ENCODE peak calls at places on chromosomes 11 and 22, in five cellular contexts. H is SK-N-SH, I is K562, G is GM12878, M is IMR-90. C is an unnamed sample.

GRCh38 chr11:1829039-1829820 is 5.6 kb upstream of the SYT8 start:
- DNase-seq in H (no peak), I (no peak), G (no peak), M (peak; percentile 43), C (no peak)

GRCh38 chr11:17822021-17822781 is 87.6 kb downstream of the KCNC1 start:
- DNase-seq in H (no peak), I (no peak), G (no peak), M (peak; percentile 82), C (no peak)

GRCh38 chr22:44625981-44626687 is 75.9 kb upstream of the PRR5 start:
- DNase-seq in H (peak; percentile 88), I (peak; percentile 70), G (peak; percentile 15), M (peak; percentile 45), C (peak; percentile 46)

GRCh38 chr11:705646-706438 is at the start of gene EPS8L2:
- DNase-seq in H (peak; percentile 45), I (peak; percentile 79), G (no peak), M (no peak), C (no peak)

GRCh38 chr22:39574779-39575551 is 4.4 kb downstream of the CACNA1I start:
- DNase-seq in H (no peak), I (peak; percentile 80), G (no peak), M (peak; percentile 95), C (peak; percentile 54)

GRCh38 chr11:77506857-77507256 is 33.0 kb upstream of the PAK1 start:
- DNase-seq in H (peak; percentile 39), I (peak; percentile 6), G (no peak), M (no peak), C (no peak)

GRCh38 chr11:32358729-32359128 is 76.6 kb downstream of the WT1 start:
- DNase-seq in H (no peak), I (no peak), G (no peak), M (no peak), C (no peak)

GRCh38 chr22:27962268-27963191 is 43.5 kb upstream of the PITPNB start:
- DNase-seq in H (no peak), I (no peak), G (no peak), M (peak; percentile 21), C (no peak)

GRCh38 chr11:65316979-65317786 is 2.5 kb downstream of the CDC42EP2 start:
- DNase-seq in H (no peak), I (peak; percentile 48), G (no peak), M (peak; percentile 84), C (no peak)

GRCh38 chr11:71977743-71978418 is 20.8 kb upstream of the IL18BP start:
- DNase-seq in H (peak; percentile 49), I (peak; percentile 67), G (peak; percentile 30), M (peak; percentile 57), C (peak; percentile 44)
- TF ChIP-seq RCOR1 in H (no peak), I (no peak), G (no peak), M (no peak), C (no peak)

GRCh38 chr11:116844722-116845121 is 7.3 kb upstream of the APOA1 start:
- DNase-seq in H (no peak), I (no peak), G (no peak), M (no peak), C (no peak)
- TF ChIP-seq RCOR1 in H (no peak), I (no peak), G (no peak), M (no peak), C (no peak)

GRCh38 chr11:8262552-8263108 is 1.0 kb downstream of the LMO1 start:
- DNase-seq in H (no peak), I (no peak), G (no peak), M (peak; percentile 55), C (peak; percentile 41)

GRCh38 chr11:8261316-8261715 is 2.4 kb downstream of the LMO1 start:
- DNase-seq in H (no peak), I (no peak), G (no peak), M (no peak), C (no peak)

GRCh38 chr11:8263769-8264410 is at the start of gene LMO1:
- DNase-seq in H (peak; percentile 94), I (peak; percentile 72), G (no peak), M (peak; percentile 62), C (peak; percentile 98)

GRCh38 chr11:8261921-8262551 is 1.6 kb downstream of the LMO1 start:
- DNase-seq in H (peak; percentile 56), I (no peak), G (no peak), M (no peak), C (no peak)

GRCh38 chr11:8263109-8263768 is 439 bp downstream of the LMO1 start:
- DNase-seq in H (peak; percentile 85), I (no peak), G (no peak), M (no peak), C (no peak)
- TF ChIP-seq RCOR1 in H (no peak), I (no peak), G (no peak), M (no peak), C (no peak)

DNA sequence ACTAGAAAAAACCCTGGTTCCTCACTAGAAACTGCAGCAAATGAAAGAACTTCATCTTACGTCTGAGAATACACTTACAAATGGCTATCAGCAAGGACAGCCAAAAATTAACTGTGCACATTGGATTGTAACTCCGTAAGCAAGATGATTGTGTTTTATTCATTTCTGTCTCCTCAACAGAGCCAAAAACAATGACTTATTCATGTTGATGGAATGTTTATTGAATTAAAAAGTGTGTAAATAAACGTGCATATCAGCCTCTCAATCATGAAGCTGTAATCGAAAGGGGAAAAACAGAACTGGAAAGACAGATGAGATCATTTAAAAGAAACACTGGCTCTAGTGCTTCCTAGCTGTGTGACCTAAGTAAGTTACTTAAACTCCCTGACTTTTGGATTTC is 307.5 kb upstream of the ZC3H12C start:
- DNase-seq in H (no peak), I (no peak), G (no peak), M (peak; percentile 39), C (no peak)
- TF ChIP-seq RCOR1 in H (no peak), I (no peak), G (no peak), M (no peak), C (no peak)

DNA sequence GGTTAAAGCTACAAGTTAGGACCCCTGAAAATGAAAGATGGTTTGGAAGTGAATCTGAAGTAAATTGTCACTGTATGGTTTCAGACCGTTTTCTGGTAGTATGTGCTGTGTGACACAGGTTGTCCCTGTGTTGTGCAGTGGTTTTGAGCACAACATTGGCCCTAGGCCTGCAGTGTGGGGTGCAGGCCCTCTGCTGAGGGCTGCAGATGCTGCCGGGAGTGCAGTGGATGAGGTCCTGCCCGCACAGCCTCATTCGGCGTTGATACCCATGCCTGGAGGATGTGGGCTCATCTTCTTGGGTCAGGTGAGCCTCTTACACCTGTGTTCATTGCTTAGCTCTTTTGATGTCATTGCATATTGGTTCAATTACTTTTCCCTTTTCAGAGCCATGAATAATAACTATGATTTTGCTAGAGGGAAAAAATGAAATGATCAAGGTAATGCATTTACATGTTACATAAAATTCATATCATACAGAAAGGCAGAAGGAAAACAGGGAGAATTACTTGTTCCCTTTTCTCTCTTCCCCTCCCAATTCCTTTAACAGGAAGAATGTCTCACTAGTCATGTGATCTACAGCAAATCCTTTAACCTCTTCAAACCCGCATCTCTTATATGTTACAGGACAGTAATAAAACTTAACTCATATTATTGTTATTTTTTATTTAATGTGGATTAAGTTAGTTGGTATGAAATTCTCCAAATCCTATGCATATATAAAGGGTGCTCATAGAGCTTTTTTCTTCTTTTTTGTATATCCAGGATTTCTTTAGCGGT is 48.7 kb downstream of the PTPRJ start:
- DNase-seq in H (no peak), I (no peak), G (no peak), M (peak; percentile 26), C (no peak)
- TF ChIP-seq RCOR1 in H (no peak), I (no peak), G (no peak), M (no peak), C (no peak)

GRCh38 chr11:129283141-129283540 is 91.0 kb upstream of the ARHGAP32 start:
- DNase-seq in H (no peak), I (no peak), G (no peak), M (no peak), C (peak; percentile 14)
- TF ChIP-seq RCOR1 in H (no peak), I (no peak), G (no peak), M (no peak), C (no peak)

DNA sequence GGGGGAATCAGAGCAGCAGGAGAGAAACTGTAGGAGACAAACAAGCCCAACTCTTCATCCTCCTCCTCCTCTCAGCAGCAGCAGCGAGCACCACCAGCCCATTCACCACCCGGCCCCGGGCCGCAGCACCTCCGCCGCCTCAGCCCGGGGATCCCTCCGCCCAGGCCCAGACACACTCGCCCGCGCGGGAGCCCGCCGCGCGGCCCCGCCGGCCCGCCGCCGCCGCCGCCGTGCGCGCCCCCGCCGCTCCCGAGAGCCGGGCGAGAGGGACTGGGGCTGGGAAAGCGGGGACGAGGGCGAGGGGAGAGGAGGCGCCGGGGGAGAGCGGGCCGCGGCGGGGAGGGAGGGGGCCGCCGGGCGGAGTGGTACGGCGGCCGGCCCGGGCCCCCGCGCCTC is at the start of gene PHF21A:
- DNase-seq in H (peak; percentile 92), I (peak; percentile 94), G (no peak), M (peak; percentile 93), C (peak; percentile 97)
- TF ChIP-seq RCOR1 in H (no peak), I (peak; percentile 82), G (no peak), M (peak; percentile 68), C (no peak)

GRCh38 chr11:46675288-46675851 is 25.0 kb downstream of the ARHGAP1 start:
- DNase-seq in H (no peak), I (no peak), G (no peak), M (peak; percentile 72), C (peak; percentile 52)

GRCh38 chr11:46677991-46678740 is 22.3 kb downstream of the ARHGAP1 start:
- DNase-seq in H (no peak), I (peak; percentile 22), G (no peak), M (peak; percentile 60), C (no peak)

GRCh38 chr11:46675949-46676348 is 24.5 kb downstream of the ARHGAP1 start:
- DNase-seq in H (no peak), I (no peak), G (no peak), M (no peak), C (no peak)

GRCh38 chr11:46677169-46677568 is 23.2 kb downstream of the ARHGAP1 start:
- DNase-seq in H (no peak), I (no peak), G (no peak), M (no peak), C (no peak)

DNA sequence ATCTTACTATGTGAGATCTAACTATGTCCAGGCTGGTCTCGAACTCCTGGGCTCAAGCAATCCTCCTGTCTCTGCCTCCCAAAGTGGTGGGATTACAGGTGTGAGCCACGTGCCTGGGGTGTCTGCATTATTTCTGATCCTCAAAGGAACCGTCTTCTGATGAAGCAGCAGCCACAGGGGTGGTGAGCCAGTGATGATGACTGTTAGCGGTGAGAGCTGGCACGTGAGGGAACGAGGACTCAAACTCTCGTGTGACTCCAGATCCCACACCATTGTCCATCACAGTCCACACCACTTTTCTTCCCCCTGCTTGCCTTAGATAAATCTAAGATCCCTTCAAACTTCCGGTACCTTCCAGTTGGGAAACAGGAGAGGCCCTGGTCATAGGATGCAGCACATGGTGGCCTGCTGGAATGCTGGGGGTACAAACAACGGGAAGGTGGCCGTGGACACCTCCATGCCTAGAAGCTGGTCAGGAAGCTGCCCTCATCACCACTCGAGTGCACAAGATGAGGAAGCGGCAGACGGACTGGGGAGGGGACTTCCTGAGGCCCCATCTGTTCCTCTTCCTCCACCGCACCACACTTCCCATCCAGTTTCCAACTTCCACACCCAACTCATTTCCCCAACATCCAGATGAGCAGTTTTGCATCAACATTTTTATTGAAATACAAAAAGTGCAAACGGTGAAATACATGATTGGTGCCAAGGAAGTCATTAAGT is 23.8 kb downstream of the ARHGAP1 start:
- DNase-seq in H (no peak), I (no peak), G (no peak), M (no peak), C (no peak)
- TF ChIP-seq RCOR1 in H (no peak), I (no peak), G (no peak), M (no peak), C (no peak)

C was measured in A549.